ENCODE peak calls at places on chromosome 6, in six cellular contexts. One of them, this sample, is unnamed.
A peak's percentile ranks its signal among the peaks of the same experiment; 100 is the strongest.

GRCh38 chr6:52233975-52234823 is 10.1 kb downstream of the IL17F start:
- DNase-seq in mesothelial cell of epicardium: no peak
- DNase-seq in posterior vena cava: no peak
- DNase-seq in GM04503: peak; percentile 26
- DNase-seq in OCI-M1: peak; percentile 87
- DNase-seq in SIG-M5: no peak
- DNase-seq in this sample: no peak

GRCh38 chr6:47700051-47700450 is 1.7 kb downstream of the ADGRF4 start:
- DNase-seq in mesothelial cell of epicardium: no peak
- DNase-seq in posterior vena cava: no peak
- DNase-seq in GM04503: no peak
- DNase-seq in OCI-M1: no peak
- DNase-seq in SIG-M5: no peak
- DNase-seq in this sample: no peak

GRCh38 chr6:55963301-55963700 is 87.9 kb upstream of the BMP5 start:
- DNase-seq in mesothelial cell of epicardium: no peak
- DNase-seq in posterior vena cava: no peak
- DNase-seq in GM04503: no peak
- DNase-seq in OCI-M1: peak; percentile 48
- DNase-seq in SIG-M5: no peak
- DNase-seq in this sample: no peak

GRCh38 chr6:3663081-3663480 is 88.4 kb downstream of the PXDC1 start:
- DNase-seq in mesothelial cell of epicardium: no peak
- DNase-seq in posterior vena cava: no peak
- DNase-seq in GM04503: no peak
- DNase-seq in OCI-M1: no peak
- DNase-seq in SIG-M5: no peak
- DNase-seq in this sample: no peak

GRCh38 chr6:70764706-70765105 is 97.0 kb downstream of the SMAP1 start:
- DNase-seq in mesothelial cell of epicardium: no peak
- DNase-seq in posterior vena cava: no peak
- DNase-seq in GM04503: no peak
- DNase-seq in OCI-M1: no peak
- DNase-seq in SIG-M5: no peak
- DNase-seq in this sample: no peak

GRCh38 chr6:1468126-1468525 is 78.8 kb downstream of the FOXF2 start:
- DNase-seq in mesothelial cell of epicardium: no peak
- DNase-seq in posterior vena cava: no peak
- DNase-seq in GM04503: no peak
- DNase-seq in OCI-M1: no peak
- DNase-seq in SIG-M5: no peak
- DNase-seq in this sample: no peak

GRCh38 chr6:163383912-163384311 is 30.6 kb upstream of the QKI start:
- DNase-seq in mesothelial cell of epicardium: no peak
- DNase-seq in posterior vena cava: no peak
- DNase-seq in GM04503: no peak
- DNase-seq in OCI-M1: no peak
- DNase-seq in SIG-M5: no peak
- DNase-seq in this sample: no peak

GRCh38 chr6:44022671-44023352 is 104.4 kb downstream of the MRPL14 start:
- DNase-seq in mesothelial cell of epicardium: no peak
- DNase-seq in posterior vena cava: peak; percentile 50
- DNase-seq in GM04503: no peak
- DNase-seq in OCI-M1: no peak
- DNase-seq in SIG-M5: no peak
- DNase-seq in this sample: no peak

GRCh38 chr6:3660473-3660872 is 91.0 kb downstream of the PXDC1 start:
- DNase-seq in mesothelial cell of epicardium: no peak
- DNase-seq in posterior vena cava: no peak
- DNase-seq in GM04503: no peak
- DNase-seq in OCI-M1: no peak
- DNase-seq in SIG-M5: no peak
- DNase-seq in this sample: no peak

GRCh38 chr6:136499370-136499769 is 50.9 kb downstream of the MAP7 start:
- DNase-seq in mesothelial cell of epicardium: no peak
- DNase-seq in posterior vena cava: no peak
- DNase-seq in GM04503: no peak
- DNase-seq in OCI-M1: peak; percentile 31
- DNase-seq in SIG-M5: no peak
- DNase-seq in this sample: no peak

GRCh38 chr6:108661430-108661829 is 100.7 kb downstream of the FOXO3 start:
- DNase-seq in mesothelial cell of epicardium: no peak
- DNase-seq in posterior vena cava: no peak
- DNase-seq in GM04503: no peak
- DNase-seq in OCI-M1: peak; percentile 80
- DNase-seq in SIG-M5: no peak
- DNase-seq in this sample: no peak

GRCh38 chr6:38567436-38567835 is 72.3 kb downstream of the BTBD9 start:
- DNase-seq in mesothelial cell of epicardium: peak; percentile 58
- DNase-seq in posterior vena cava: peak; percentile 92
- DNase-seq in GM04503: peak; percentile 63
- DNase-seq in OCI-M1: no peak
- DNase-seq in SIG-M5: no peak
- DNase-seq in this sample: no peak

GRCh38 chr6:101539510-101540245 is 146.2 kb downstream of the GRIK2 start:
- DNase-seq in mesothelial cell of epicardium: no peak
- DNase-seq in posterior vena cava: no peak
- DNase-seq in GM04503: peak; percentile 39
- DNase-seq in OCI-M1: no peak
- DNase-seq in SIG-M5: no peak
- DNase-seq in this sample: no peak

GRCh38 chr6:56714982-56715456 is 72.3 kb upstream of the DST start:
- DNase-seq in mesothelial cell of epicardium: no peak
- DNase-seq in posterior vena cava: no peak
- DNase-seq in GM04503: peak; percentile 56
- DNase-seq in OCI-M1: no peak
- DNase-seq in SIG-M5: no peak
- DNase-seq in this sample: no peak

GRCh38 chr6:16129623-16130243 is 847 bp downstream of the MYLIP start:
- DNase-seq in mesothelial cell of epicardium: no peak
- DNase-seq in posterior vena cava: peak; percentile 82
- DNase-seq in GM04503: no peak
- DNase-seq in OCI-M1: peak; percentile 67
- DNase-seq in SIG-M5: no peak
- DNase-seq in this sample: no peak